ENCODE peak calls at places on chromosomes 11 and 22, in four cellular contexts. V, F, D and M are unnamed samples.

GRCh38 chr11:61707574-61707973 is 27.4 kb downstream of the DAGLA start:
- DNase-seq in V (no peak), F (no peak), D (no peak), M (no peak)

GRCh38 chr11:76253416-76253815 is 47.1 kb upstream of the WNT11 start:
- DNase-seq in V (no peak), F (no peak), D (no peak), M (no peak)

GRCh38 chr22:32920734-32921133 is 119.2 kb downstream of the TIMP3 start:
- DNase-seq in V (no peak), F (no peak), D (no peak), M (no peak)

GRCh38 chr22:49190816-49191505 is 636.7 kb downstream of the BRD1 start:
- DNase-seq in V (no peak), F (no peak), D (peak), M (no peak)

GRCh38 chr11:2178906-2179494 is 7.4 kb upstream of the TH start:
- DNase-seq in V (no peak), F (no peak), D (no peak), M (no peak)

GRCh38 chr22:45223304-45224117 is 17.2 kb downstream of the KIAA0930 start:
- DNase-seq in V (no peak), F (no peak), D (peak), M (peak)

GRCh38 chr11:68050371-68050841 is 11.6 kb downstream of the TCIRG1 start:
- DNase-seq in V (no peak), F (no peak), D (peak), M (no peak)

GRCh38 chr22:46539169-46539568 is 1.7 kb upstream of the CELSR1 start:
- DNase-seq in V (no peak), F (no peak), D (peak), M (no peak)

GRCh38 chr22:35782504-35782903 is 64.8 kb downstream of the APOL5 start:
- DNase-seq in V (no peak), F (no peak), D (no peak), M (no peak)

GRCh38 chr11:62004473-62004872 is 37.0 kb upstream of the FTH1 start:
- DNase-seq in V (no peak), F (no peak), D (peak), M (peak)

GRCh38 chr11:32414925-32415324 is 20.4 kb downstream of the WT1 start:
- DNase-seq in V (no peak), F (no peak), D (no peak), M (no peak)

GRCh38 chr11:10930224-10930960 is 72.5 kb upstream of the ZBED5 start:
- DNase-seq in V (no peak), F (no peak), D (no peak), M (no peak)

GRCh38 chr11:128555606-128556005 is 31.8 kb downstream of the ETS1 start:
- DNase-seq in V (no peak), F (no peak), D (no peak), M (no peak)

GRCh38 chr11:86741489-86742435 is 58.6 kb upstream of the PRSS23 start:
- DNase-seq in V (no peak), F (no peak), D (no peak), M (no peak)

GRCh38 chr11:15286465-15286864 is 171.7 kb downstream of the INSC start:
- DNase-seq in V (no peak), F (no peak), D (no peak), M (no peak)

GRCh38 chr22:29427176-29427760 is 11.1 kb upstream of the RFPL1 start:
- DNase-seq in V (no peak), F (no peak), D (no peak), M (no peak)

GRCh38 chr11:122741613-122742012 is 86.1 kb downstream of the UBASH3B start:
- DNase-seq in V (no peak), F (no peak), D (peak), M (peak)

GRCh38 chr22:34096770-34097169 is 176.5 kb upstream of the LARGE1 start:
- DNase-seq in V (no peak), F (no peak), D (no peak), M (no peak)

GRCh38 chr11:10144954-10145353 is 149.1 kb downstream of the SBF2 start:
- DNase-seq in V (no peak), F (no peak), D (no peak), M (no peak)

GRCh38 chr11:70021586-70021985 is 56.5 kb upstream of the ANO1 start:
- DNase-seq in V (no peak), F (no peak), D (no peak), M (no peak)

GRCh38 chr22:27983361-27983791 is 64.3 kb upstream of the PITPNB start:
- DNase-seq in V (no peak), F (no peak), D (no peak), M (no peak)

GRCh38 chr11:113193894-113194293 is 120.5 kb upstream of the TTC12 start:
- DNase-seq in V (no peak), F (no peak), D (no peak), M (no peak)

GRCh38 chr11:93392862-93393261 is 62.3 kb downstream of the DEUP1 start:
- DNase-seq in V (no peak), F (no peak), D (no peak), M (no peak)

GRCh38 chr22:40855960-40856512 is 403 bp downstream of the ST13 start:
- DNase-seq in V (no peak), F (no peak), D (peak), M (peak)

GRCh38 chr11:130189492-130190210 is 30.1 kb downstream of the ST14 start:
- DNase-seq in V (no peak), F (no peak), D (no peak), M (peak)

GRCh38 chr22:47053865-47054185 is 291.4 kb downstream of the TBC1D22A start:
- DNase-seq in V (no peak), F (no peak), D (no peak), M (no peak)

GRCh38 chr22:35037089-35037488 is 28.9 kb upstream of the ISX start:
- DNase-seq in V (no peak), F (no peak), D (no peak), M (no peak)

GRCh38 chr11:73393479-73394415 is 17.5 kb downstream of the RELT start:
- DNase-seq in V (peak), F (peak), D (peak), M (peak)

GRCh38 chr11:68525930-68526329 is 65.4 kb downstream of the PPP6R3 start:
- DNase-seq in V (no peak), F (no peak), D (no peak), M (no peak)

GRCh38 chr11:95517453-95517852 is 272.1 kb downstream of the FAM76B start:
- DNase-seq in V (no peak), F (no peak), D (no peak), M (no peak)

GRCh38 chr11:2844116-2844515 is 41.5 kb downstream of the CDKN1C start:
- DNase-seq in V (no peak), F (no peak), D (peak), M (no peak)

GRCh38 chr22:29194269-29194668 is 11.4 kb upstream of the EMID1 start:
- DNase-seq in V (no peak), F (no peak), D (no peak), M (no peak)